ENCODE peak calls at places on chromosomes 2 and 18, in nine cellular contexts. R is adrenal gland; A is tibial nerve; I is Peyer's patch; V is colonic mucosa; L is CD4-positive, alpha-beta T cell; K is uterus; Y is foreskin keratinocyte; Z is left ventricle myocardium inferior. N is an unnamed sample.
A peak's percentile ranks its signal among the peaks of the same experiment; 100 is the strongest.

GRCh38 chr2:176999331-176999730 is 213.3 kb upstream of the HNRNPA3 start:
- DNase-seq in R (no peak), A (peak; percentile 27), I (no peak), V (no peak), L (no peak), K (no peak), Y (no peak), Z (no peak), N (no peak)

GRCh38 chr2:205361272-205361671 is 321.0 kb upstream of the NRP2 start:
- DNase-seq in R (no peak), A (no peak), I (no peak), V (no peak), L (no peak), K (no peak), Y (peak; percentile 83), Z (no peak), N (peak; percentile 20)

GRCh38 chr2:128134573-128134972 is 43.6 kb downstream of the UGGT1 start:
- DNase-seq in R (no peak), A (no peak), I (no peak), V (no peak), L (no peak), K (no peak), Y (no peak), Z (no peak), N (no peak)

GRCh38 chr2:151289972-151290335 is 486 bp upstream of the NMI start:
- DNase-seq in R (peak; percentile 55), A (peak; percentile 61), I (peak; percentile 55), V (peak; percentile 35), L (no peak), K (peak; percentile 23), Y (peak; percentile 50), Z (peak; percentile 28), N (peak; percentile 41)

GRCh38 chr2:209423562-209424541 is at the start of gene MAP2:
- DNase-seq in R (peak; percentile 85), A (peak; percentile 37), I (peak; percentile 82), V (peak; percentile 62), L (peak; percentile 5), K (peak; percentile 83), Y (peak; percentile 25), Z (peak; percentile 80), N (no peak)

GRCh38 chr2:203787954-203788353 is 79.6 kb upstream of the CTLA4 start:
- DNase-seq in R (no peak), A (no peak), I (no peak), V (no peak), L (no peak), K (no peak), Y (no peak), Z (no peak), N (no peak)

GRCh38 chr18:79274823-79275222 is 120.9 kb upstream of the NFATC1 start:
- DNase-seq in R (no peak), A (no peak), I (no peak), V (no peak), L (no peak), K (no peak), Y (no peak), Z (no peak), N (no peak)

GRCh38 chr2:25301453-25302352 is 40.0 kb downstream of the DNMT3A start:
- DNase-seq in R (peak; percentile 59), A (no peak), I (peak; percentile 75), V (no peak), L (no peak), K (no peak), Y (peak; percentile 91), Z (no peak), N (peak; percentile 87)

GRCh38 chr18:52343138-52343537 is 3.1 kb downstream of the DCC start:
- DNase-seq in R (no peak), A (no peak), I (no peak), V (no peak), L (no peak), K (no peak), Y (no peak), Z (no peak), N (no peak)

GRCh38 chr2:16204791-16205620 is 264.7 kb downstream of the MYCN start:
- DNase-seq in R (no peak), A (no peak), I (no peak), V (no peak), L (no peak), K (no peak), Y (no peak), Z (no peak), N (no peak)

DNA sequence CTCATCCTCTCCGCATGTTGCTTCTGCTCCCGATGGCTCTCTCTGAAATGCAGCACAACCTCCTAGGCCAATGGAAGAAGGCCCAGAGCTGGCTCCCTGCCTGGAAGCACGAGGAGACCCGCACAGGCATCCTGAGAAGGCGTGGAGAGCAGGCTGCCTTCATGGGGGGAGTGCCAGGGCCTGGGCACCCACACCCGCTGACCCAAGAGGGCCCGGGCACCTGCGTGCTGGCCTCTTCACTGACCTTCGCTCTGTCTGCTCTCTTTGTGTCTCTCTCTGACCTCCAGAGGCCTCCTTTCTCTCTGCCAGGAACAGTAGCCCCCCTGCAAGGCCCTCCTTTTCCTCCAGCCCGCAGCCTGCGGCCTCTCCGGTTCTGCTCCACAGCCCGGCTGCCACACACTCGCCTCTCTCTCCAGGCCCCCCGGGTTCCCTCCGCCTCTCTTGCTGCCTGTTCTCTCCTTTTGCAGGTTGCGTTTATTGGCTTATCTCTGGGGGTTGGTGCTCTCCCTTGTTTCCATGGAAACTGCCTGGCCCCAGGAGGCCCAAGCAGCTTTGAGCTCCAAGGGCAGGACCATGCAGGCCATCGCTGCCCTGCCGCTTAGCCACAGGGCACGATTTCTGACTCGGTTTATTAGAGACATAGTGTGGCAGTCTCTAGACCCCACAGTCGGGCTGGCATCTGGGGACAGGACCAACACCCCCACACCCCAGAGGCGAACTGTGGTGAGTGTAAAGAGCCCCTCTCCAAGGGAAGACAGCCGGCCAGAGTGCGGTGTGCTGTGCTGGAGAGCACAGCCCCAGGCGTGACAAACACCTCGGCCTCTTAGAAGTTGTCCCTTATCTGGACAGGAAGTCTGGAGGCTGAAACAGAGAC is 1.7 kb downstream of the MZT2B start:
- DNase-seq in R (peak; percentile 60), A (no peak), I (no peak), V (no peak), L (no peak), K (peak; percentile 48), Y (no peak), Z (peak; percentile 63), N (no peak)
- H3K27ac ChIP-seq in R (peak overlapping the region; percentile 43), A (peak overlapping the region; percentile 83), I (no peak overlapping the region), V (no peak overlapping the region), L (no peak overlapping the region), K (peak overlapping the region; percentile 95), Y (no peak overlapping the region), Z (peak overlapping the region; percentile 98), N (no peak overlapping the region)

GRCh38 chr2:178843688-178844087 is 36.5 kb upstream of the TTN start:
- DNase-seq in R (no peak), A (no peak), I (no peak), V (no peak), L (no peak), K (no peak), Y (no peak), Z (no peak), N (no peak)
- H3K27ac ChIP-seq in R (no peak overlapping the region), A (no peak overlapping the region), I (no peak overlapping the region), V (no peak overlapping the region), L (no peak overlapping the region), K (no peak overlapping the region), Y (no peak overlapping the region), Z (peak overlapping the region; percentile 76), N (no peak overlapping the region)

GRCh38 chr2:149994057-149994728 is 406.6 kb upstream of the MMADHC start:
- DNase-seq in R (no peak), A (no peak), I (peak; percentile 61), V (peak; percentile 24), L (no peak), K (no peak), Y (peak; percentile 99), Z (no peak), N (peak; percentile 100)
- H3K27ac ChIP-seq in R (no peak overlapping the region), A (no peak overlapping the region), I (no peak overlapping the region), V (no peak overlapping the region), L (no peak overlapping the region), K (no peak overlapping the region), Y (peak overlapping the region; percentile 77), Z (no peak overlapping the region), N (peak overlapping the region; percentile 64)

DNA sequence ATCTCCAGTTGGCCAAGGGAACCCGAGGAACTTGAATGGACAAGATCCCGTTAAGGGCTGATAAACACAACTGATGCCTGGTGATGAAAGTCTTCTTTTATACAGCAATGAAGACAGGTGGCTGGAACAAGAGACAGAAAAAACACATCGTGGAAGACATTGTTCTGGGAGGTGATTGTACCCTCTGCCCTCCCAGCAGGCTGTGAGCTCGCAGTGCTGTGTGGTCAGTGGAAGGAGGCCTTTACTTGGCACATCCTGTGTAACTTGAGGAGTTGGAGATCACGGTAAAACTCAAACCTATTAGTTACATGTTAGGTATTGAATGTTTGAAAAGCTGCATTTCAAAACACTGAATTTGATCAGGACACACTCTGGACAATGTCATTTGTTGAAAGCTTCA is 249.9 kb upstream of the EPAS1 start:
- DNase-seq in R (no peak), A (no peak), I (no peak), V (no peak), L (no peak), K (no peak), Y (no peak), Z (no peak), N (no peak)
- H3K27ac ChIP-seq in R (no peak overlapping the region), A (no peak overlapping the region), I (no peak overlapping the region), V (no peak overlapping the region), L (no peak overlapping the region), K (no peak overlapping the region), Y (no peak overlapping the region), Z (no peak overlapping the region), N (no peak overlapping the region)

GRCh38 chr2:237895544-237896506 is 36.4 kb downstream of the RAMP1 start:
- DNase-seq in R (no peak), A (no peak), I (no peak), V (no peak), L (no peak), K (peak; percentile 70), Y (peak; percentile 29), Z (peak; percentile 74), N (no peak)
- H3K27ac ChIP-seq in R (no peak overlapping the region), A (no peak overlapping the region), I (peak overlapping the region; percentile 66), V (no peak overlapping the region), L (no peak overlapping the region), K (peak overlapping the region; percentile 98), Y (peak overlapping the region; percentile 14), Z (peak overlapping the region; percentile 96), N (peak overlapping the region; percentile 47)

GRCh38 chr2:181394741-181395437 is 62.3 kb upstream of the ITGA4 start:
- DNase-seq in R (no peak), A (no peak), I (no peak), V (no peak), L (no peak), K (no peak), Y (no peak), Z (no peak), N (no peak)
- H3K27ac ChIP-seq in R (no peak overlapping the region), A (no peak overlapping the region), I (peak overlapping the region; percentile 29), V (no peak overlapping the region), L (no peak overlapping the region), K (no peak overlapping the region), Y (no peak overlapping the region), Z (no peak overlapping the region), N (no peak overlapping the region)

GRCh38 chr2:113391073-113391472 is 46.4 kb upstream of the ZNG1B start:
- DNase-seq in R (no peak), A (no peak), I (no peak), V (no peak), L (no peak), K (no peak), Y (no peak), Z (no peak), N (no peak)

GRCh38 chr2:113390133-113390849 is 47.2 kb upstream of the ZNG1B start:
- DNase-seq in R (peak; percentile 73), A (peak; percentile 78), I (peak; percentile 76), V (peak; percentile 84), L (peak; percentile 36), K (peak; percentile 60), Y (peak; percentile 21), Z (no peak), N (no peak)
- H3K27ac ChIP-seq in R (peak overlapping the region; percentile 26), A (no peak overlapping the region), I (no peak overlapping the region), V (no peak overlapping the region), L (no peak overlapping the region), K (no peak overlapping the region), Y (no peak overlapping the region), Z (no peak overlapping the region), N (no peak overlapping the region)

N was measured in epithelial cell of prostate.